ENCODE peak calls at places on chromosomes 3 and 15, in seven cellular contexts. E, J, U, V, S, C and F are unnamed samples.

GRCh38 chr3:72814308-72814707 is 33.9 kb downstream of the SHQ1 start:
- DNase-seq in V (no peak), U (no peak), S (peak), J (no peak), C (no peak), E (no peak), F (no peak)

GRCh38 chr3:169771651-169772529 is 1.3 kb upstream of the MYNN start:
- DNase-seq in E (peak), V (no peak), S (peak), J (peak), U (peak), C (peak), F (no peak)

GRCh38 chr3:55296781-55297180 is 190.3 kb downstream of the WNT5A start:
- DNase-seq in S (no peak), J (no peak), C (no peak), E (no peak), U (no peak), V (no peak), F (no peak)

GRCh38 chr15:58684036-58684700 is 65.3 kb downstream of the ADAM10 start:
- DNase-seq in U (no peak), V (no peak), E (peak), S (no peak), C (no peak), J (no peak), F (no peak)

GRCh38 chr3:172156309-172156998 is 117.1 kb downstream of the FNDC3B start:
- DNase-seq in U (no peak), V (no peak), C (no peak), J (no peak), E (no peak), S (no peak), F (no peak)

GRCh38 chr3:129425213-129425612 is 3.2 kb downstream of the EFCAB12 start:
- DNase-seq in J (no peak), C (no peak), V (no peak), U (no peak), S (no peak), E (no peak), F (no peak)

GRCh38 chr3:186219211-186219638 is 110.3 kb upstream of the ETV5 start:
- DNase-seq in V (no peak), J (no peak), U (no peak), S (no peak), C (no peak), E (no peak), F (no peak)

GRCh38 chr3:186790261-186790981 is 7.0 kb downstream of the EIF4A2 start:
- DNase-seq in C (peak), S (peak), J (no peak), U (peak), E (no peak), V (no peak), F (no peak)

GRCh38 chr3:136671921-136672320 is 80.3 kb downstream of the STAG1 start:
- DNase-seq in U (peak), E (no peak), S (no peak), J (no peak), C (no peak), V (no peak), F (no peak)

GRCh38 chr3:160412477-160412876 is 13.0 kb downstream of the SMC4 start:
- DNase-seq in U (no peak), S (no peak), J (no peak), C (no peak), E (no peak), V (no peak), F (no peak)

GRCh38 chr15:43118276-43118675 is 12.4 kb upstream of the UBR1 start:
- DNase-seq in U (no peak), E (no peak), S (no peak), V (no peak), C (no peak), J (no peak), F (no peak)

GRCh38 chr3:16058511-16058910 is 116.0 kb upstream of the GALNT15 start:
- DNase-seq in J (no peak), V (no peak), U (no peak), S (no peak), E (no peak), C (no peak), F (no peak)

GRCh38 chr15:63979227-63979793 is 67.0 kb downstream of the DAPK2 start:
- DNase-seq in J (no peak), S (no peak), C (no peak), V (no peak), E (no peak), U (no peak), F (no peak)

GRCh38 chr3:53970656-53971055 is 79.0 kb upstream of the SELENOK start:
- DNase-seq in E (peak), U (no peak), J (peak), C (no peak), V (no peak), S (no peak), F (no peak)

GRCh38 chr15:31871887-31872281 is 158.4 kb upstream of the CHRNA7 start:
- DNase-seq in S (no peak), V (no peak), U (no peak), E (no peak), C (no peak), J (no peak), F (no peak)

GRCh38 chr15:75723171-75723846 is 10.7 kb upstream of the CSPG4 start:
- DNase-seq in C (no peak), V (no peak), J (peak), U (no peak), S (no peak), E (no peak), F (no peak)

GRCh38 chr15:75725719-75726607 is 13.3 kb upstream of the CSPG4 start:
- DNase-seq in S (no peak), V (no peak), C (no peak), E (no peak), J (no peak), U (no peak), F (no peak)

GRCh38 chr15:75727031-75727531 is 14.4 kb upstream of the CSPG4 start:
- DNase-seq in J (no peak), V (no peak), E (no peak), U (no peak), S (no peak), C (no peak), F (no peak)

GRCh38 chr15:75723847-75724660 is 11.4 kb upstream of the CSPG4 start:
- DNase-seq in J (peak), C (peak), E (peak), V (no peak), S (peak), U (peak), F (no peak)

GRCh38 chr15:75725021-75725718 is 12.5 kb upstream of the CSPG4 start:
- DNase-seq in E (no peak), V (no peak), J (no peak), U (no peak), S (no peak), C (no peak), F (no peak)
- H3K4me3 ChIP-seq in E (no peak), V (no peak), J (no peak), U (no peak), S (no peak), C (no peak), F (no peak)

GRCh38 chr3:48918388-48919214 is at the start of gene ARIH2:
- DNase-seq in V (peak), E (peak), U (peak), S (peak), C (peak), J (peak), F (peak)
- TF ChIP-seq CTCF in V (no peak), E (peak), U (no peak), S (no peak), C (no peak), J (no peak), F (peak)

DNA sequence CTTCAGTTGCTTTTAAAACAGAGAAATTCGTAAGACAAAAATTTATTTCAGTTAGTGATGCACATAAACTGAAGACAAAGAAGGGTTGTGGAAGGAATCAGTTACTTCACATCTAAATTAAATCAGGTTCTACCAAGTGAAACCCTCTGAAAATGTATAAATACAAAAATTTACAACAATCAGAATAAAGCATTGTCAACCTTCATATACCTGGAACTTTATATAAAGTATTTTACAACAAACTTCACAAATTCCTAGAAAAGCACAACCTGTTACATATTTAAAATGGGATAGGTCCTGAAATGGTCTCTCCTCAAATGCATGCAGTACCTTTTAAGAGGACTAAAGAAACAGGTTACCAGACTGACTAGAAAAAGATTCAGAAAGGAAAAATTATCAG is 26.9 kb downstream of the ATOSA start:
- DNase-seq in V (no peak), E (no peak), U (no peak), S (no peak), C (no peak), J (no peak), F (no peak)
- H3K4me3 ChIP-seq in V (no peak), E (no peak), U (no peak), S (no peak), C (peak), J (no peak), F (no peak)

DNA sequence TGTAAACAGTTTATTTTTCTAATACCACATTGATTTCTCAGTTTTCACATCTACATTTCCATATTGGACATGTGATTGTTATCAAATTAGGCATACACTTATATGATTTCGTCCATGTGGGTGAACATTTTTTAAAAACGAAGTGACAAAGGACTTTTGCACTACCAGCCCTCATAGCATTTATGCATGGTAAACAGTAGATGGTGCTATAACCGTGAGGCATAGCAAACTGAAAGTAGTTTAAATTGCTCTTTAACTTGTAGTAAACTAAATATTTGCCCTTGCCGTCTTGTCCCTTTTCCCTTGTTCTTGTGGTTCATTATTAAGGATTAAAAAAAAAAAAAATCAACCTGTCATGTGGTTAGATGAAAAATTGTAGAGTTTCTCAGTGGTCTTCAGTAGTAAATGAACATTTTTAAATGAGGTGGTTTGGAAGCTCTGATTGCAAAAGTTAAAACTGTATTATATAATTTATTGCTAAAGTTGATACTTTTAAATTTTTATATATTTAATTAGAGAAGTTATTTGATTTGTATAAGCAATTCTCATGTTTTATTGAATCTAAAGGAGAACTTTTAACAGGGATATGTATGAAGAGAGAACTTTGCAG is 24.0 kb downstream of the STX19 start:
- DNase-seq in U (peak), V (no peak), C (peak), S (no peak), E (peak), J (peak), F (peak)
- TF ChIP-seq CTCF in U (peak), V (no peak), C (peak), S (peak), E (peak), J (peak), F (peak)

GRCh38 chr3:181715601-181716340 is 4.0 kb downstream of the SOX2 start:
- DNase-seq in J (no peak), V (no peak), U (no peak), S (peak), E (peak), C (no peak), F (no peak)
- H3K4me3 ChIP-seq in J (no peak), V (peak), U (no peak), S (no peak), E (peak), C (no peak), F (no peak)

GRCh38 chr3:535566-536416 is 339.2 kb downstream of the CHL1 start:
- DNase-seq in V (peak), E (peak), J (peak), U (peak), C (no peak), S (no peak), F (no peak)
- TF ChIP-seq CTCF in V (peak), E (peak), J (no peak), U (no peak), C (no peak), S (no peak), F (no peak)

GRCh38 chr15:79091204-79091867 is 756 bp upstream of the RASGRF1 start:
- DNase-seq in S (peak), J (peak), C (no peak), V (no peak), U (peak), E (peak), F (no peak)

GRCh38 chr15:79088426-79089205 is 2.0 kb downstream of the RASGRF1 start:
- DNase-seq in C (no peak), S (no peak), J (no peak), U (no peak), E (no peak), V (no peak), F (no peak)

GRCh38 chr15:79089331-79089889 is 1.2 kb downstream of the RASGRF1 start:
- DNase-seq in V (no peak), U (no peak), E (peak), C (no peak), J (no peak), S (no peak), F (no peak)

GRCh38 chr15:79090487-79091203 is at the start of gene RASGRF1:
- DNase-seq in C (no peak), E (peak), S (peak), V (no peak), U (no peak), J (peak), F (no peak)

DNA sequence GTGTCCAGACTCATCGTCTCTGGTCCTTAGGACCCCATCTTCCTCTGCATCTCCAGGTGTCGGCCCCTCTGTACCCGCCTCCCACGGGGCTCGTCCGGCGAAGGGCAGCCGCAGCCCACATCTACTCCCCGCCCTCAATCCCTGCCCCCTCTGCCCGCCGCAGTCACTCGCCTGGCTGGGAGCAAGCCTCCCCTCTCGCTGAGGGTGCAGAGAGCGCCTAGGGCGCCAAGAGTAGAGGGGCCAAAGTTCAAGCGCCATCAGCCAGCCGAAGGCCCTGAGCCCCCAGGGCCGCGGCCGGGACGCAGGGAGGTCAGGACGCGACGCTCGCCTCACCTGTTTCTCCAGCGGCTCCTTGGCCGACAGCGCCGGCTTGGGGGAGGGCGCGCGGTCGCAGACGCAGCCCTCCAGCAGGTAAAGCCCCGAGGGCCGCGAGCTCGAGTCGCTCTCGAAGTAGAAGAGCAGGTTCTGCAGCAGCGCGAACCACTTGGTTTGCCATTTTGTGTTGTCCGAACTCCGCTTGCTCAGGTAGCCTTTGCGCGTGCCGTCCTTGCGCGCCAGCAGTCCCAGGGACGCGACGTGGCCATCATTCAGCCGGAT is 592 bp downstream of the RASGRF1 start:
- DNase-seq in E (peak), V (no peak), C (no peak), S (peak), J (no peak), U (no peak), F (no peak)
- H3K4me3 ChIP-seq in E (peak), V (peak), C (no peak), S (no peak), J (no peak), U (no peak), F (no peak)

DNA sequence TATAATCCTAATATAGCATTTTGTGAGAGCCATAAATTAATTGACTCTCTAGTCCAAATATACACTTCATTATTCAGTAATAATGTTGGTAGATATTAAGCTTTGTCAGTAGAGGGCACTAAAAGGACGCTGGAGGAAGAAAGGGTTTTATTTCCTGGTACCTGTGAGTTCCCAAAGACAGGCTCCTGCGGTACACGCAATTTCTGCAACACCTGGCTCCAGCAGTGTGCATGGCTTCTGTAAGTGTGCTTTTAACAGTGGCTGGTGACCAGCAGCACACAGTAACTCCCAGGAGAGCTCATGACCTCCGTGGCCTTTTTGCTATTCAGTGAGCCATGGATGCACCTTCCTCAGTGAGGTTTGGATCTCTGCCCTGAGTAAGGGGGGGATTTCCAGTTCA is 338.3 kb upstream of the ZNF385D start:
- DNase-seq in J (peak), E (peak), C (no peak), S (no peak), V (no peak), U (peak), F (peak)
- TF ChIP-seq CTCF in J (peak), E (peak), C (peak), S (peak), V (no peak), U (peak), F (peak)